ENCODE peak calls at places on chromosomes 3 and 15, in nine cellular contexts. K is CD8-positive, alpha-beta memory T cell; Z is HAP-1; V is PC-3; F is mucosa of descending colon; B is SK-N-SH; U is CD4-positive, CD25-positive, alpha-beta regulatory T cell; O is spleen; C is kidney. W is an unnamed sample. For H3K4me1, the result is how much of the 10 kb centered on the place peaks cover.

GRCh38 chr3:10319251-10319650 is 1.7 kb downstream of the SEC13 start:
- DNase-seq in K (no peak), Z (no peak), V (no peak), F (peak), B (no peak), U (no peak), O (no peak), C (no peak), W (no peak)

GRCh38 chr3:178393833-178394232 is 142.4 kb upstream of the KCNMB2 start:
- DNase-seq in K (no peak), Z (no peak), V (peak), F (no peak), B (no peak), U (no peak), O (no peak), C (no peak), W (no peak)

GRCh38 chr3:188153498-188153948 is 434 bp upstream of the LPP start:
- DNase-seq in K (peak), Z (peak), V (peak), F (no peak), B (peak), U (peak), O (no peak), C (peak), W (no peak)

GRCh38 chr3:38374221-38374620 is 27.6 kb downstream of the XYLB start:
- DNase-seq in K (peak), Z (no peak), V (no peak), F (no peak), B (no peak), U (no peak), O (no peak), C (no peak), W (no peak)

GRCh38 chr3:184558726-184559125 is 2.9 kb upstream of the EPHB3 start:
- DNase-seq in K (no peak), Z (no peak), V (no peak), F (no peak), B (no peak), U (no peak), O (peak), C (no peak), W (no peak)

GRCh38 chr15:59997070-59997701 is 6.9 kb upstream of the FOXB1 start:
- DNase-seq in K (no peak), Z (peak), V (peak), F (peak), B (peak), U (peak), O (no peak), C (peak), W (peak)

GRCh38 chr3:179071569-179072397 is at the start of gene ZMAT3:
- DNase-seq in K (peak), Z (peak), V (peak), F (peak), B (peak), U (peak), O (peak), C (peak), W (peak)

GRCh38 chr3:102748646-102749045 is 313.8 kb downstream of the ZPLD1 start:
- DNase-seq in K (no peak), Z (no peak), V (no peak), F (no peak), B (no peak), U (no peak), O (no peak), C (no peak), W (no peak)

GRCh38 chr15:25543156-25543555 is 104.3 kb upstream of the UBE3A start:
- DNase-seq in K (no peak), Z (peak), V (peak), F (peak), B (peak), U (no peak), O (no peak), C (no peak), W (no peak)

GRCh38 chr3:177596822-177597271 is 399.6 kb upstream of the TBL1XR1 start:
- DNase-seq in K (no peak), Z (no peak), V (peak), F (no peak), B (peak), U (no peak), O (no peak), C (no peak), W (no peak)

GRCh38 chr3:71045212-71045916 is 538.2 kb downstream of the FOXP1 start:
- DNase-seq in K (no peak), Z (no peak), V (no peak), F (no peak), B (no peak), U (no peak), O (no peak), C (no peak), W (no peak)

GRCh38 chr15:57031605-57032004 is 113.2 kb downstream of the TCF12 start:
- DNase-seq in K (no peak), Z (no peak), V (no peak), F (peak), B (peak), U (no peak), O (no peak), C (no peak), W (no peak)

DNA sequence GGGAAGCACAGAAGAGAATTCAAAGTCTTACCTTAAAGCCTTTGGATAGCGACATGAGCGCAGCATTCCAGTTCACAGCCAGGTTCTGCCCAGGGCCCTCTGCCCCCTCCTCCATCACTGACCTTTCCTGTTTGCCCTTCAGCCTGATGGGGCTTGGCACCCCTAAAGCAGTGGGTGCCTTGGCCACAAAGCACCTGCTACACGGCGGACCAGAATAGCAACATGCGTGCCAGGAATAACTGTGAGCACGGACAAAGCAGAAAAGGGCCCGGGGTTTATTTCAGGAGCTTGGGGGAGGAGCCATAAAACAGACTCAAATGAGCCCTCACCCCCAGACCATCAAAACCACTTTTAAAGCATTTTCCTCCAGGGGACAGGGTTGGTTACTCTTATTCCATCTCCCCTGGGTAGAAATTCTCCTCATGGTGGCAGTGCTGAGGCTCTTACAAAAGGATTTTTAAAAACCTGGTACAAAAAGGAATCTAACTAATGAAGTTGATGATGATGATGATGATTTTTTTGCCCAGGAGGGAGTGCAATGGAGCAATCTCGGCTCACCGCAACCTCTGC is 135.4 kb downstream of the KLF13 start:
- DNase-seq in K (no peak), Z (no peak), V (no peak), F (peak), B (no peak), U (no peak), O (peak), C (no peak), W (no peak)
- H3K4me1 ChIP-seq in K (under half), Z (under half), V (under half), F (under half), B (under half), U (under half), O (under half), C (under half), W (under half)

GRCh38 chr15:40105517-40106202 is 3.0 kb downstream of the BMF start:
- DNase-seq in K (peak), Z (no peak), V (no peak), F (no peak), B (no peak), U (peak), O (peak), C (no peak), W (peak)

GRCh38 chr15:40104865-40105516 is 3.7 kb downstream of the BMF start:
- DNase-seq in K (peak), Z (peak), V (peak), F (peak), B (peak), U (peak), O (peak), C (peak), W (peak)

GRCh38 chr15:40108061-40108854 is 421 bp downstream of the BMF start:
- DNase-seq in K (no peak), Z (peak), V (peak), F (peak), B (peak), U (no peak), O (no peak), C (no peak), W (peak)

GRCh38 chr15:40104296-40104864 is 4.3 kb downstream of the BMF start:
- DNase-seq in K (no peak), Z (no peak), V (no peak), F (no peak), B (no peak), U (no peak), O (no peak), C (no peak), W (no peak)

DNA sequence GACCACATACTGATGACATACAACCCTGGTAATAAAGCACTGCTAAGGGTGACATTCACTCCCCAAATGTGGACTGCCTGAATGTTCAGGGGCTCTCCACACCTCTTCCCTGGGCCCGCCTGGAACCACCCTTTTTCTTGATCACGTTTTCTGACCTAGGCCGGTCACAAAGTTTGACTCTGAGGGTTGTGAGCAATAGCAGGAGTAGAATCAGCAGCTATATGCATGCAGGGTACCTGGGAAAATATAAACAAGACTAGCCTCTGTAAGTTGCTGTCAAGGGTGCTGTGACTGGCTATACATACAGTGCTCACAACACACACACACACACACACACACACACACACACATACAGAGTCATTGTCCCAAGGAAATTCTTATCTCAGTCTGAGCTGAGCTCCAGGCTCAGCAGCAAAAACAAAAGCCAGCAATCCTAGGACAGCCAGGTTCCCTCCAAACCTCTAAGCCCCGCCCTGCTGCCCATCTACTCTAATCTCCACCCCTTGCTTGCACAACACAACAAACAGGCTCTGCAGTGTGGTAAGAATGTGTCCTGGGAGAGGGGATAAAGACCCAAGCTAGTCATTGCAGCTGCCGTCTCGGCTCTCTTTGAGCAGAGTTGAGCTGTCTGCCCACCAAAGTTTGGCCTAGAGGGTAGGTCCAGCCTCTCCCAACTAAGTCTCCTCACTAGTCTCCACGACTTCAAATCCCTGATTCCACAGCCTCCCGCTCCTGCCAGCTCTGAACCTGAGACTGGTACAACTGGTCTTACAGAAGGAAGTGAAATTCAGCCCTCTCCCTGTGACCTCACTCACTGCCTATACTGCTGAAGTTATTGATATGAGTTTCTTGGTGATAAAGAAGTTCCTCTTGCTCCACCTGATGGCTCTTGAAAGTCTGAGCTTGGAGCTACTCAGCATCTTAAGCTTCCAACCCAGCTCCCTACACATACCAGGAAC is 2.2 kb downstream of the BMF start:
- DNase-seq in K (no peak), Z (peak), V (peak), F (peak), B (no peak), U (no peak), O (peak), C (no peak), W (peak)
- H3K4me1 ChIP-seq in K (under half), Z (under half), V (half or more), F (half or more), B (under half), U (under half), O (half or more), C (under half), W (half or more)

GRCh38 chr15:95446854-95447253 is 883.6 kb upstream of the NR2F2 start:
- DNase-seq in K (peak), Z (no peak), V (no peak), F (no peak), B (no peak), U (no peak), O (no peak), C (no peak), W (peak)

GRCh38 chr15:95447486-95447885 is 883.0 kb upstream of the NR2F2 start:
- DNase-seq in K (no peak), Z (no peak), V (no peak), F (no peak), B (no peak), U (no peak), O (no peak), C (no peak), W (no peak)

GRCh38 chr15:95450413-95450812 is 880.1 kb upstream of the NR2F2 start:
- DNase-seq in K (no peak), Z (no peak), V (no peak), F (no peak), B (no peak), U (no peak), O (no peak), C (no peak), W (no peak)

GRCh38 chr15:95448531-95449210 is 881.8 kb upstream of the NR2F2 start:
- DNase-seq in K (no peak), Z (no peak), V (peak), F (no peak), B (no peak), U (no peak), O (no peak), C (no peak), W (no peak)

GRCh38 chr15:95449229-95449628 is 881.3 kb upstream of the NR2F2 start:
- DNase-seq in K (no peak), Z (no peak), V (no peak), F (no peak), B (no peak), U (no peak), O (no peak), C (no peak), W (no peak)
- H3K4me1 ChIP-seq in K (under half), Z (under half), V (under half), F (under half), B (under half), U (under half), O (under half), C (under half), W (under half)

GRCh38 chr15:91944334-91944733 is 90.8 kb downstream of the SLCO3A1 start:
- DNase-seq in K (no peak), Z (no peak), V (no peak), F (no peak), B (no peak), U (no peak), O (no peak), C (no peak), W (no peak)
- H3K4me1 ChIP-seq in K (under half), Z (under half), V (under half), F (under half), B (under half), U (under half), O (under half), C (under half), W (under half)

DNA sequence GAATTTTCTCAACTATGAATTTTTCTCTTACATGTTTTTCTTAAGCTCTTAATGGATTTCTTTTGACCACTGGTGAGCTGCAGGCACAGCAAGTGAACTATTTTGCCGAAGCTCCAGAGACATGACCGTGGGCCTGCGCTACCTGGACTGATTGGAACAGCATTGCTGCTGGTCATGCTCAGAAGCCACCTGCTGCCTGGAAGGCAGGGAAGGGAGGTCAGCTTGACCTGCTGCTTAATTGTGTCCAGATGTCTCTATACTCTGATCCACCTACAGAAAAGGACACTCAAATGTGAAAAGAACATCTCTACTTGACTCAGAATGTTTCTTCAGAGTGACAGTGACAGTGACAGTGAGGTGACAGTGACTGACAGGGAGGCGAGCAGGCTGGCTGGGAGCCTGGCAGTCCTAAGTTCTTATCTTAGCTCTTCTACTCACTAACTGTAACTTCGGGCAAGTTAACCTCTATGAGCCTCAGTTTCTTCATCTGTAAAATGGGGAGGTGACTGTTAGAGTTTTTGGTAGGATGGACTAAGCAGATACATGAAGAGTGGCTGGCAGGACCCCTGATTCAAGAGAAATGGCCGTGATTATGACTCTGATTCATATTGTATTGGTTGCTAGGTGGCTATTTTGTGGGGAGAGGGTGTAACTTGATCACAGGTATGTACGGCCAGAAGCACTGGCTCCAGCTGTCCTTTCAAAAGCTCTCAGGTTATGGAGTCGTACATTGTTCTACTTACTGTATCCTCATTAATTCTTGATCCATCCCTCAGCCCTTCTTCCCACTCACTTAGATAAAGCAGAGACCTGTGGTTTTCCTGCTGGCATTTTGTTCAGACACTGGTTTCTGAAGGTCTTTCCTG is 54.8 kb upstream of the DLG1 start:
- DNase-seq in K (no peak), Z (no peak), V (no peak), F (no peak), B (peak), U (no peak), O (no peak), C (no peak), W (no peak)
- H3K4me1 ChIP-seq in K (under half), Z (under half), V (under half), F (under half), B (under half), U (under half), O (under half), C (under half), W (under half)

GRCh38 chr15:40093224-40093842 is 15.3 kb downstream of the BMF start:
- DNase-seq in K (no peak), Z (peak), V (peak), F (no peak), B (no peak), U (no peak), O (no peak), C (peak), W (no peak)
- H3K4me1 ChIP-seq in K (under half), Z (half or more), V (under half), F (half or more), B (under half), U (under half), O (half or more), C (half or more), W (under half)

GRCh38 chr3:72079369-72079872 is 294.5 kb upstream of the PROK2 start:
- DNase-seq in K (no peak), Z (no peak), V (no peak), F (no peak), B (no peak), U (no peak), O (no peak), C (no peak), W (peak)
- H3K4me1 ChIP-seq in K (under half), Z (under half), V (under half), F (under half), B (under half), U (under half), O (under half), C (under half), W (under half)

GRCh38 chr3:108130247-108130646 is 39.4 kb upstream of the CD47 start:
- DNase-seq in K (no peak), Z (no peak), V (no peak), F (no peak), B (no peak), U (no peak), O (no peak), C (no peak), W (no peak)

GRCh38 chr3:108132727-108133373 is 42.0 kb upstream of the CD47 start:
- DNase-seq in K (no peak), Z (no peak), V (peak), F (no peak), B (no peak), U (no peak), O (no peak), C (no peak), W (no peak)

GRCh38 chr3:108131105-108131794 is 40.4 kb upstream of the CD47 start:
- DNase-seq in K (no peak), Z (no peak), V (peak), F (no peak), B (no peak), U (no peak), O (no peak), C (no peak), W (no peak)

GRCh38 chr3:108131795-108132134 is 40.9 kb upstream of the CD47 start:
- DNase-seq in K (no peak), Z (no peak), V (no peak), F (no peak), B (no peak), U (no peak), O (no peak), C (no peak), W (no peak)

GRCh38 chr3:108130705-108131104 is 39.9 kb upstream of the CD47 start:
- DNase-seq in K (no peak), Z (no peak), V (no peak), F (no peak), B (no peak), U (no peak), O (no peak), C (no peak), W (no peak)
- H3K4me1 ChIP-seq in K (half or more), Z (under half), V (under half), F (under half), B (under half), U (half or more), O (half or more), C (under half), W (under half)

DNA sequence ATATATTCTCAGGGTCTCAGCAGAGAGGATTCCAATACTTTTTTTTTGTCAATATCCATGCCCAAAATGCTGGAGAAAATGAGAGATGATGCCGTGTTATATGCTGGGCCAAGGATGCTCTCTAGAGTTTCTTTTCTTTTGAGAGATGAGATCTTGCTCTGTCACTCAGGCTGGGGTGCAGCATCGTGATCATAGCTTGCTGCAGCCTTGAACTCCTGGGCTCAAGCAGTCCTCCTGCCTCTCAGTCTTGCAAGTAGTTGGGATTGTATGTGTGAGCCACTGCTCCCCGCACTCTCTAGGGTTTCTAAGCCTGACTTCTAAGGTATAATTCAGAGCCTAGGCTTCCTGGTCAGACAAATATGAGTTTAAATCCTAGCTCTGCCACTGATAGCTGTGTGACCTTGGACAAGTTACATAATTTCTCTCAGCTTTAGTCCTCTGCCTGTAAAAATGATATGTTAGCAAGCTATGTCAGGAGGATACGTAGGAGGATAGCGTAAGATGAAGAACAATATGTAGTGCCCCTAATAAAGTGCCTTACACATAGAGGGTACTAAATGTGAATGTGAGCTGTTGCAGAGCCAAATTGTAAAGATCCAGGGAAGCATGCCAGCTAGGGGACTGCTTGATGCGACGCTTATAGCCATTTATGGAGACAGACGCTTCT is 7.3 kb downstream of the STARD9 start:
- DNase-seq in K (no peak), Z (no peak), V (no peak), F (no peak), B (peak), U (no peak), O (no peak), C (no peak), W (no peak)
- H3K4me1 ChIP-seq in K (under half), Z (under half), V (under half), F (under half), B (under half), U (under half), O (under half), C (under half), W (under half)

GRCh38 chr3:130997291-130997690 is 29.3 kb downstream of the ASTE1 start:
- DNase-seq in K (no peak), Z (no peak), V (no peak), F (no peak), B (no peak), U (no peak), O (no peak), C (no peak), W (no peak)
- H3K4me1 ChIP-seq in K (under half), Z (under half), V (under half), F (under half), B (under half), U (under half), O (under half), C (under half), W (under half)

W was measured in MM.1S.